ENCODE peak calls at places on chromosome 10, in eight cellular contexts. E is A549, R is stomach, X is suprapubic skin, S is ovary, F is upper lobe of left lung, P is transverse colon, L is sigmoid colon. Z is an unnamed sample.

GRCh38 chr10:33240931-33241330 is 93.5 kb downstream of the NRP1 start:
- DNase-seq in E (no peak), R (no peak), X (no peak), S (no peak), F (no peak), P (no peak), L (no peak), Z (no peak)

GRCh38 chr10:94785211-94785610 is 22.7 kb downstream of the CYP2C19 start:
- DNase-seq in E (no peak), R (no peak), X (no peak), S (no peak), F (no peak), P (no peak), L (no peak), Z (no peak)

GRCh38 chr10:84333864-84334451 is 5.6 kb downstream of the CCSER2 start:
- DNase-seq in E (no peak), R (no peak), X (no peak), S (no peak), F (no peak), P (no peak), L (no peak), Z (no peak)

GRCh38 chr10:44991571-44991970 is 9.2 kb upstream of the ZNF22 start:
- DNase-seq in E (no peak), R (no peak), X (no peak), S (peak), F (no peak), P (no peak), L (peak), Z (peak)

GRCh38 chr10:80552151-80552646 is 14.5 kb downstream of the SH2D4B start:
- DNase-seq in E (no peak), R (peak), X (no peak), S (no peak), F (no peak), P (peak), L (peak), Z (no peak)

GRCh38 chr10:24552346-24553016 is 171.2 kb downstream of the ARHGAP21 start:
- DNase-seq in E (peak), R (peak), X (no peak), S (no peak), F (peak), P (peak), L (no peak), Z (no peak)

GRCh38 chr10:46556515-46557318 is at the start of gene GPRIN2:
- DNase-seq in E (peak), R (peak), X (peak), S (peak), F (peak), P (peak), L (peak), Z (peak)

GRCh38 chr10:113646337-113647201 is 17.3 kb downstream of the NRAP start:
- DNase-seq in E (no peak), R (no peak), X (no peak), S (no peak), F (no peak), P (no peak), L (no peak), Z (no peak)

GRCh38 chr10:101047961-101048892 is 13.6 kb upstream of the KAZALD1 start:
- DNase-seq in E (no peak), R (no peak), X (no peak), S (no peak), F (no peak), P (peak), L (no peak), Z (no peak)

GRCh38 chr10:102869290-102870198 is at the start of gene AS3MT:
- DNase-seq in E (peak), R (no peak), X (no peak), S (peak), F (peak), P (peak), L (peak), Z (no peak)

GRCh38 chr10:100970076-100970913 is 991 bp downstream of the SEMA4G start:
- DNase-seq in E (peak), R (peak), X (peak), S (peak), F (peak), P (peak), L (peak), Z (no peak)

GRCh38 chr10:100717166-100717565 is 28.2 kb upstream of the PAX2 start:
- DNase-seq in E (no peak), R (no peak), X (no peak), S (no peak), F (no peak), P (no peak), L (no peak), Z (no peak)

GRCh38 chr10:99748823-99749451 is 16.9 kb downstream of the CUTC start:
- DNase-seq in E (no peak), R (no peak), X (no peak), S (no peak), F (no peak), P (no peak), L (no peak), Z (no peak)

GRCh38 chr10:100510533-100511308 is 8.9 kb downstream of the SEC31B start:
- DNase-seq in E (no peak), R (peak), X (no peak), S (no peak), F (peak), P (no peak), L (no peak), Z (no peak)

GRCh38 chr10:104297697-104298660 is 29.0 kb downstream of the GSTO2 start:
- DNase-seq in E (peak), R (no peak), X (no peak), S (no peak), F (no peak), P (no peak), L (no peak), Z (no peak)

GRCh38 chr10:22557321-22557720 is 157.1 kb downstream of the PIP4K2A start:
- DNase-seq in E (no peak), R (no peak), X (no peak), S (no peak), F (no peak), P (no peak), L (no peak), Z (no peak)

GRCh38 chr10:61503051-61503450 is 49.9 kb upstream of the TMEM26 start:
- DNase-seq in E (no peak), R (no peak), X (no peak), S (no peak), F (no peak), P (no peak), L (no peak), Z (no peak)

GRCh38 chr10:70576803-70577517 is 25.6 kb downstream of the PRF1 start:
- DNase-seq in E (no peak), R (no peak), X (no peak), S (no peak), F (no peak), P (no peak), L (no peak), Z (no peak)

GRCh38 chr10:11678074-11678793 is 63.9 kb upstream of the ECHDC3 start:
- DNase-seq in E (no peak), R (peak), X (no peak), S (no peak), F (no peak), P (peak), L (peak), Z (no peak)

GRCh38 chr10:88259381-88259780 is 323.7 kb downstream of the RNLS start:
- DNase-seq in E (no peak), R (no peak), X (no peak), S (no peak), F (no peak), P (no peak), L (no peak), Z (no peak)

GRCh38 chr10:7084255-7085005 is 326.4 kb downstream of the SFMBT2 start:
- DNase-seq in E (no peak), R (no peak), X (no peak), S (no peak), F (no peak), P (no peak), L (no peak), Z (no peak)

GRCh38 chr10:31940839-31941653 is 12.4 kb upstream of the ARHGAP12 start:
- DNase-seq in E (peak), R (peak), X (peak), S (no peak), F (no peak), P (peak), L (no peak), Z (no peak)

GRCh38 chr10:87605656-87606308 is 53.9 kb upstream of the PAPSS2 start:
- DNase-seq in E (no peak), R (no peak), X (no peak), S (no peak), F (no peak), P (no peak), L (no peak), Z (no peak)

GRCh38 chr10:93437000-93437945 is 44.9 kb downstream of the MYOF start:
- DNase-seq in E (peak), R (peak), X (peak), S (peak), F (peak), P (peak), L (peak), Z (peak)

GRCh38 chr10:52775132-52775647 is 2.6 kb upstream of the MBL2 start:
- DNase-seq in E (no peak), R (no peak), X (no peak), S (no peak), F (no peak), P (no peak), L (no peak), Z (no peak)

GRCh38 chr10:12262278-12262981 is 66.4 kb downstream of the CDC123 start:
- DNase-seq in E (no peak), R (no peak), X (peak), S (no peak), F (no peak), P (no peak), L (no peak), Z (no peak)

GRCh38 chr10:59222788-59223187 is 46.3 kb downstream of the PHYHIPL start:
- DNase-seq in E (no peak), R (no peak), X (no peak), S (no peak), F (no peak), P (no peak), L (no peak), Z (no peak)

GRCh38 chr10:29603516-29603915 is 31.3 kb downstream of the SVIL start:
- DNase-seq in E (no peak), R (no peak), X (no peak), S (no peak), F (no peak), P (no peak), L (peak), Z (no peak)

DNA sequence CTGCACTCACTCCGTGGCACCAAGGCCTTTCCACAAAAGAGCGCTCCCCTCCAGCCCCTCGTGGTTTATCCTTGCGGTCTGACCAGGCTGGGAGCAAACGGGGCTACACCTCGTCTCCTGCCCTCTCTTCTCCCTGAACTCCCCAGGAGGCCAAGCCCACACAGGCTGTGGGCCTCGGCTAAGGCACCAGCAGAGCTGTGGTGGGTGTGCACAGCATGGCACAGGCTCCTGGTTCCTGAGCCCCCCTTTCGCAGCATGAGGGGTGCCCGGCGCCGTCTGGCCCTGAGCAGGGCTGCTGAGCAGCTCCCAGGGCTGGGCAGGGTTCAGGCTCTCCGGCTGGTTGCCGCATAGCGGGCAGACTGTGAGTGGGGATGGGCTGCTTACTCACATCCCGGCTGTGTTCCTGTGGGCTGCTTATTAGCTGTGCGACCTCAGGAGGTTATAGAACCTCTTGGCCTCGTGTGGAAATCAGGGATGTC is 90.4 kb downstream of the ZMIZ1 start:
- DNase-seq in E (no peak), R (no peak), X (peak), S (peak), F (no peak), P (no peak), L (no peak), Z (no peak)
- TF ChIP-seq POLR2A in E (no peak), R (no peak), X (no peak), S (no peak), F (no peak), P (no peak), L (no peak), Z (no peak)

DNA sequence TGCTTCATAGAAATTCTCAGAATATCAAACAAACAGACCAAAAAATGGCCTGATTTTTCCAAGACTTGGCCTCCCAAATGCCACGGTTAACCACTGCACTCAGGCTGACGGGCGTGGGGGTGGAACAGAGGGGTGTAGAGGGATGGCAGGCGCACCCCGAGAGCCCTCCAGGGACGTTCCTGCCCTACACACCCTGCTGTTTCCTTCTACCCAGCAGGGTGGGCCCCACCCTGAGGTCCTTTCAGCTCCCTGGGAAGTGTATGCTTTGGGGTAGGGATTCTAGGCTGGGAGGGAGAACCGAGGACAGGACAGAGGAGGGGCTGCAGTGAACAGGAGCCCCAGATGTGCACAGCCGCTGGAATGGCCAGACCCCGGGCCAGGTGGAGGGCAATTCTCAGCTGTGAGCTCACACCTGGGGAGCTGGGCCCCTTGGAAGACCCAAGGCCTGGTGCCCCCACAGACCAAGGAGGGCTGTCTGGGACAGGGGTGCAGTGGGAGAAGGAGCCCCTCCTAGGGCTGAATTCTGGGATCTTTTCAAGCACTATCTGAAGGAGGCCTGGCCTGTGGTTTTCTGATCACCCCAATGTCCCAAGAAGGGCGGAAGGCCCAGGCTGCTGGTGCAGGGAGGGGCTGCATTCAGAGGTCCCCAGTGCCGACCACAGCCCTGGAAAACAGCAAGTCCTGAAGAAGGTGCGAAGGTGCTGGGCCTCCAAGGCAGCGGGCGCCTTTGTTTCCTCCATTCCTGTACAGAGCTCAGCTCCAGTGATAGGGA is 32.9 kb upstream of the INPP5A start:
- DNase-seq in E (no peak), R (no peak), X (peak), S (no peak), F (no peak), P (no peak), L (no peak), Z (no peak)
- TF ChIP-seq EP300 in E (no peak), R (no peak), X (no peak), S (no peak), F (no peak), P (no peak), L (no peak), Z (no peak)

GRCh38 chr10:50417906-50418697 is 166.8 kb upstream of the ASAH2 start:
- DNase-seq in E (peak), R (peak), X (peak), S (peak), F (peak), P (peak), L (peak), Z (peak)
- TF ChIP-seq POLR2A in E (no peak), R (no peak), X (peak), S (no peak), F (peak), P (no peak), L (no peak), Z (peak)

DNA sequence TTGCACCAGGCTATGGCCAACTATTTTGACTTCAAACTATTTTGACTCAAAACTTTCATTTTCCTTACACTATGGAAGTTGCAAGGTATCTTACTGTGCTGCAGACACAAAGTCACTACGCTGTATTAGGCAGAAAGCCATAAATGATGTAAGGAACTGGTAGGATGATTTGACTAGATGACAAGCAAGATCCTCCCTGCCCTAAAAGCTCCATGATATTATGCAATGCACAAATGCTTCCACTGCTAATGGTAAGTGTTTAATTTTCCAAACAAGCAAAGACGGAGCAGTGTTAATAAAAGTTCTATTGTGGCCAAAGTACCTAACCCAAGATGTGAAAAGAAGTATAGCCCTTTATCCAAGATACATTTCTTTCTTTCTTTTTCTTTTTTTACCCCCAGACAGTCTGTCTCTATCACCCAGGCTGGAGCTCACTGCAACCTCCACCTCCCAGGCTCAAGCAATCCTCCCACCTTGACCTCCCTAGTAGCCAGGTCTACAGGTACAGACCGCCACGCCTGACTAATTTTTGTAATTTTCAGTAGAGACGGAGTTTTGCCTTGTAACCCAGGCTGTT is 98.2 kb downstream of the ANK3 start:
- DNase-seq in E (no peak), R (no peak), X (no peak), S (no peak), F (no peak), P (no peak), L (no peak), Z (no peak)
- TF ChIP-seq EP300 in E (no peak), R (no peak), X (no peak), S (no peak), F (no peak), P (no peak), L (no peak), Z (no peak)

Z was measured in tibial nerve.